ENCODE peak calls at places on chromosomes 3 and 15, in five cellular contexts. Q is naive thymus-derived CD4-positive, alpha-beta T cell; K is stimulated activated naive CD8-positive, alpha-beta T cell treated with anti-CD3 and anti-CD28 coated beads, Interleukin-15, Interleukin-2, amounts not matched to agents 100 U/mL and 50 U/mL, for 24 hours; D is activated B cell treated with CpG ODN at 0.5 μM for 24 hours; J is sciatic nerve. E is an unnamed sample.

GRCh38 chr15:35505816-35506215 is 40.1 kb downstream of the DPH6 start:
- ATAC-seq in Q (no peak), K (no peak), D (peak), J (no peak), E (no peak)

GRCh38 chr3:13619661-13620230 is 70.8 kb downstream of the FBLN2 start:
- ATAC-seq in Q (no peak), K (no peak), D (no peak), J (no peak), E (no peak)

GRCh38 chr3:36709826-36710365 is 54.5 kb downstream of the DCLK3 start:
- ATAC-seq in Q (no peak), K (no peak), D (no peak), J (no peak), E (no peak)

GRCh38 chr3:29686889-29687592 is 406.2 kb downstream of the RBMS3 start:
- ATAC-seq in Q (peak), K (peak), D (no peak), J (no peak), E (peak)

GRCh38 chr3:188284455-188285212 is 130.7 kb downstream of the LPP start:
- ATAC-seq in Q (peak), K (peak), D (peak), J (no peak), E (peak)

GRCh38 chr3:108103971-108104797 is 13.4 kb upstream of the CD47 start:
- ATAC-seq in Q (no peak), K (no peak), D (no peak), J (peak), E (no peak)

GRCh38 chr15:33150993-33151392 is 43.5 kb downstream of the FMN1 start:
- ATAC-seq in Q (peak), K (no peak), D (peak), J (no peak), E (no peak)

GRCh38 chr3:170178631-170179030 is 2.9 kb downstream of the PHC3 start:
- ATAC-seq in Q (peak), K (no peak), D (no peak), J (no peak), E (peak)

GRCh38 chr3:65230251-65231140 is 542.7 kb upstream of the ADAMTS9 start:
- ATAC-seq in Q (no peak), K (no peak), D (no peak), J (no peak), E (no peak)